ENCODE peak calls at places on chromosomes 12 and 14, in eight cellular contexts. B is Calu3, K is EL, R is heart left ventricle, Z is fibroblast of mammary gland, L is NCI-H226, F is mucosa of gallbladder, G is activated gamma-delta T cell treated with Interleukin-2 at 50 U/mL for 16 hours. A is an unnamed sample.

GRCh38 chr14:76741074-76741473 is 20.2 kb upstream of the VASH1 start:
- DNase-seq in L (no peak), K (no peak), Z (no peak), F (no peak), G (no peak), B (no peak), R (no peak), A (no peak)

GRCh38 chr14:97578982-97579381 is 781.8 kb downstream of the VRK1 start:
- DNase-seq in L (no peak), R (no peak), Z (no peak), G (no peak), K (no peak), F (no peak), B (no peak), A (no peak)

GRCh38 chr14:90381999-90382451 is 14.8 kb upstream of the CALM1 start:
- DNase-seq in B (peak), K (no peak), F (peak), L (no peak), G (peak), R (peak), Z (peak), A (peak)

GRCh38 chr14:91409991-91410401 is 7.6 kb downstream of the CCDC88C start:
- DNase-seq in F (no peak), L (no peak), Z (no peak), K (no peak), R (no peak), B (no peak), G (no peak), A (no peak)

GRCh38 chr14:34233619-34234018 is 228.4 kb downstream of the SPTSSA start:
- DNase-seq in K (no peak), G (no peak), F (no peak), B (no peak), L (no peak), Z (no peak), R (no peak), A (no peak)

GRCh38 chr14:64801800-64802199 is 77.9 kb downstream of the SPTB start:
- DNase-seq in Z (peak), F (no peak), B (peak), K (peak), G (no peak), R (no peak), L (peak), A (no peak)

GRCh38 chr12:113900711-113901110 is 65.4 kb downstream of the RBM19 start:
- DNase-seq in B (no peak), R (no peak), G (no peak), F (no peak), Z (no peak), L (no peak), K (no peak), A (no peak)

GRCh38 chr12:46693518-46693917 is 132.3 kb downstream of the SLC38A4 start:
- DNase-seq in R (no peak), L (no peak), Z (no peak), F (no peak), K (no peak), B (no peak), G (no peak), A (no peak)

GRCh38 chr12:125882141-125882540 is 816.9 kb downstream of the AACS start:
- DNase-seq in R (peak), G (no peak), Z (no peak), B (no peak), K (no peak), F (no peak), L (no peak), A (no peak)

A was measured in psoas muscle.